ENCODE peak calls at places on chromosomes 5 and 9, in four cellular contexts. N is mucosa of descending colon, W is MM.1S, F is ascending aorta. S is an unnamed sample.

GRCh38 chr9:100473271-100474081 is 527 bp downstream of the TMEFF1 start:
- DNase-seq in N (peak; percentile 5), W (peak; percentile 46), F (no peak), S (no peak)

GRCh38 chr9:115604831-115605483 is 487.0 kb upstream of the TNC start:
- DNase-seq in N (no peak), F (peak; percentile 64), W (no peak), S (no peak)

GRCh38 chr9:15253786-15254185 is 53.2 kb downstream of the TTC39B start:
- DNase-seq in F (no peak), N (peak; percentile 24), W (no peak), S (no peak)

GRCh38 chr9:134696433-134696832 is 54.8 kb downstream of the COL5A1 start:
- DNase-seq in N (no peak), F (no peak), W (no peak), S (no peak)

GRCh38 chr9:21750021-21750735 is 52.3 kb upstream of the MTAP start:
- DNase-seq in W (no peak), F (no peak), N (no peak), S (no peak)

GRCh38 chr9:35954942-35955546 is 2.9 kb downstream of the OR2S2 start:
- DNase-seq in N (peak; percentile 78), F (peak; percentile 77), W (peak; percentile 77), S (no peak)

GRCh38 chr9:76717611-76718010 is 46.6 kb upstream of the PCA3 start:
- DNase-seq in N (peak; percentile 10), F (peak; percentile 78), W (no peak), S (no peak)

GRCh38 chr9:36862206-36863145 is 171.6 kb downstream of the PAX5 start:
- DNase-seq in N (peak; percentile 72), F (no peak), W (no peak), S (no peak)

GRCh38 chr5:116990010-116990409 is 415.4 kb upstream of the SEMA6A start:
- DNase-seq in F (no peak), N (no peak), W (no peak), S (no peak)

DNA sequence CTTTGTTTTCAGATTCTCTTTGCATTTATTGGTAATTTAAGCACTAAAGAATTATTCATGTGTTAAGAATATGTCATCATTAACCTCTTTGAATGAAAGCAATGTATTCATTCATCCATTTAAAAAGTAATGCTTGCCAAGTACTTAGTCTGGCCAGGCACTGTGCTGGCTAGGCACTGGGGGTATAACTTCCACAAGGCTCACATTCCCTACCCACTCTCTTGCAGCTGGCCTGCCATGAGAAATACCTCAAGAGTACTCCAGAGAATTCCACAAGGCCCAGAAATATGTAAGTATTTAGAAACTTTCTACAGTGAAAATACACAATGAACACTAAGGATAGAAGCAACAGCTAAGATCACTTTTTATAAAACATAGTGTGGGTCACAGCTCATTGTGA is 25.4 kb downstream of the ZNF300 start:
- DNase-seq in N (no peak), W (no peak), F (no peak), S (no peak)
- TF ChIP-seq CTCF in N (no peak), W (no peak), F (no peak), S (no peak)

DNA sequence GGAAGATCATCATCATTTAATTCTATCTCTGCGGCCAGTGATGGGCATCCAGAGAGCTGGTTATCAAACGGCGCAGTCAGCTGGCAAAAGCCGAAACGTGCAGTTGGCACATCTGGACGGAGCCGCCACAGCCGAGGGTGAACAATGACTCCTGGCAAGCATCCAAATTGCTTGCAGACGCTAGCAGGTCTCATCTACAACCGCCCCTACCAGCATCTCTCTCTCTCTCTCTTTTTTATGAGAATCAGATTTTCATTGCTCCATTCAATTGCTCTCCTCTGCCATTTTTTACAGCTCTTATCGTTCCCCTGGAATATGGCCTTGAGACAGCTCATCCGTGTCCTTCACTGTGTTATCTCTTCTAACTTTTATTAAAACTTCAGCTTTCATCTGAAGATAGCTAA is 165.2 kb downstream of the MAPKAP1 start:
- DNase-seq in N (no peak), W (no peak), F (no peak), S (no peak)
- H3K4me1 ChIP-seq in N (peaks cover 13% of the 10 kb centered on the region), W (no peaks in the 10 kb centered on the region), F (no peaks in the 10 kb centered on the region), S (peaks cover 70% of the 10 kb centered on the region)

DNA sequence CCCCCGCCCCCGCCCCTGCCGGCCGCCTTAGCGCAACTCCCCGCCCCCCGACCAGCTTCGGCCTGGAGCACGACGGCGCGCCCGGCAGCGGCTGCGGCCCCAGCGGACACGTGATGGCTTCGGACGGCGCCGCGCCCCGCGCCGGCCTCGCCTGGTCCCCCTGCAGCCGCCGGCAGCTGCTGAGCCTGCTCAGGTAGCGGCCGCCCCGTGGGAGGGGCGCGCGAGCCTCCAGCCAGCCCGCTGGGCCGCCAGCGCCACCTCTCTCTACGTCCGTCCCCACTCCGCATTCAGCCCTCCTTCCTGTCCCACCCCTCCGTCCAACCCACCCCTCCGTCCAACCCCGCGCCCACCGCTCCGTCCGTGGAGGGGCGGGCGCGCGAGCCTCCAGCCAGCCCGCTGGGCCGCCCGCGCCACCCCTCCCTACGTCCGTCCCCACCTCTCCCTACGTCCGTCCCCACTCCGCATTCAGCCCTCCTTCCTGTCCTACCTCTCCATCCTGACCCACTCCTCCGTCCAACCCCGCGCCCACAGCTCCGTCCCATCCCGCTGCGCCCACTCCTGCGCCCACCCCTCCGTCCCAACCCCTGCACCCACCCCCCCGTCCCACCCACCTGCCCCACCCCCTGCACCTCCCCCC is 6.5 kb downstream of the ADAMTS13 start:
- DNase-seq in N (peak; percentile 45), F (no peak), W (no peak), S (no peak)
- H3K4me3 ChIP-seq in N (no peak overlapping the region), F (peak overlapping the region; percentile 58), W (no peak overlapping the region), S (peak overlapping the region; percentile 28)

GRCh38 chr5:181042722-181043121 is 2.7 kb downstream of the BTNL9 start:
- DNase-seq in N (no peak), W (no peak), F (peak; percentile 44), S (no peak)

GRCh38 chr5:181044093-181044599 is 4.1 kb downstream of the BTNL9 start:
- DNase-seq in F (peak; percentile 43), N (no peak), W (no peak), S (peak; percentile 79)

GRCh38 chr5:181042036-181042435 is 2.0 kb downstream of the BTNL9 start:
- DNase-seq in F (no peak), N (no peak), W (no peak), S (no peak)

GRCh38 chr5:181044662-181045305 is 4.7 kb downstream of the BTNL9 start:
- DNase-seq in F (peak; percentile 58), N (no peak), W (no peak), S (no peak)

GRCh38 chr5:181043285-181044092 is 3.4 kb downstream of the BTNL9 start:
- DNase-seq in W (no peak), N (no peak), F (peak; percentile 57), S (peak; percentile 77)
- TF ChIP-seq CTCF in W (no peak), N (no peak), F (no peak), S (no peak)

GRCh38 chr5:150636391-150637244 is 3.8 kb upstream of the SYNPO start:
- DNase-seq in N (peak; percentile 73), F (peak; percentile 91), W (no peak), S (no peak)
- H3K4me1 ChIP-seq in N (peaks cover 5% of the 10 kb centered on the region), F (peaks cover 52% of the 10 kb centered on the region), W (no peaks in the 10 kb centered on the region), S (peaks cover 73% of the 10 kb centered on the region)

GRCh38 chr5:177433658-177434217 is 7.3 kb downstream of the GRK6 start:
- DNase-seq in F (no peak), N (no peak), W (no peak), S (no peak)
- H3K4me3 ChIP-seq in F (no peak overlapping the region), N (no peak overlapping the region), W (no peak overlapping the region), S (no peak overlapping the region)